ENCODE peak calls at places on chromosomes 5 and 9, in five cellular contexts. O is HCT116, S is small intestine, Z is trophoblast cell, R is sigmoid colon. L is an unnamed sample.

GRCh38 chr9:137621131-137621757 is 2.4 kb downstream of the EHMT1 start:
- DNase-seq in R (no peak), Z (peak; percentile 12), O (no peak), S (peak; percentile 63), L (no peak)

GRCh38 chr9:92482336-92482735 is at the start of gene ASPN:
- DNase-seq in O (no peak), S (no peak), Z (no peak), R (no peak), L (no peak)

GRCh38 chr5:135753990-135754389 is 80.5 kb upstream of the SLC25A48 start:
- DNase-seq in R (no peak), O (no peak), S (no peak), Z (no peak), L (no peak)

GRCh38 chr5:172603425-172603824 is 37.6 kb upstream of the NEURL1B start:
- DNase-seq in Z (peak; percentile 18), R (peak; percentile 76), O (no peak), S (no peak), L (no peak)

GRCh38 chr5:163914911-163915310 is 409.5 kb downstream of the MAT2B start:
- DNase-seq in O (no peak), Z (peak; percentile 37), S (peak; percentile 86), R (no peak), L (no peak)

GRCh38 chr9:13728917-13729811 is 449.7 kb upstream of the MPDZ start:
- DNase-seq in R (no peak), Z (peak; percentile 37), O (no peak), S (no peak), L (no peak)

GRCh38 chr5:149633671-149634350 is 52.5 kb downstream of the ARHGEF37 start:
- DNase-seq in O (no peak), S (no peak), R (peak; percentile 17), Z (no peak), L (no peak)

GRCh38 chr5:163505475-163506457 is at the start of gene MAT2B:
- DNase-seq in S (peak; percentile 96), Z (peak; percentile 96), R (peak; percentile 97), O (peak; percentile 86), L (peak; percentile 98)

GRCh38 chr9:115591584-115591984 is 473.6 kb upstream of the TNC start:
- DNase-seq in S (peak; percentile 76), R (peak; percentile 87), O (peak; percentile 84), Z (peak; percentile 93), L (peak; percentile 82)

GRCh38 chr9:83066771-83067170 is 3.8 kb upstream of the RASEF start:
- DNase-seq in O (no peak), Z (no peak), R (no peak), S (no peak), L (no peak)

GRCh38 chr9:97484134-97484533 is 17.3 kb upstream of the TMOD1 start:
- DNase-seq in O (no peak), Z (no peak), R (no peak), S (no peak), L (no peak)

GRCh38 chr5:13866792-13867191 is 77.7 kb downstream of the DNAH5 start:
- DNase-seq in R (no peak), O (no peak), S (no peak), Z (peak; percentile 70), L (peak; percentile 84)

DNA sequence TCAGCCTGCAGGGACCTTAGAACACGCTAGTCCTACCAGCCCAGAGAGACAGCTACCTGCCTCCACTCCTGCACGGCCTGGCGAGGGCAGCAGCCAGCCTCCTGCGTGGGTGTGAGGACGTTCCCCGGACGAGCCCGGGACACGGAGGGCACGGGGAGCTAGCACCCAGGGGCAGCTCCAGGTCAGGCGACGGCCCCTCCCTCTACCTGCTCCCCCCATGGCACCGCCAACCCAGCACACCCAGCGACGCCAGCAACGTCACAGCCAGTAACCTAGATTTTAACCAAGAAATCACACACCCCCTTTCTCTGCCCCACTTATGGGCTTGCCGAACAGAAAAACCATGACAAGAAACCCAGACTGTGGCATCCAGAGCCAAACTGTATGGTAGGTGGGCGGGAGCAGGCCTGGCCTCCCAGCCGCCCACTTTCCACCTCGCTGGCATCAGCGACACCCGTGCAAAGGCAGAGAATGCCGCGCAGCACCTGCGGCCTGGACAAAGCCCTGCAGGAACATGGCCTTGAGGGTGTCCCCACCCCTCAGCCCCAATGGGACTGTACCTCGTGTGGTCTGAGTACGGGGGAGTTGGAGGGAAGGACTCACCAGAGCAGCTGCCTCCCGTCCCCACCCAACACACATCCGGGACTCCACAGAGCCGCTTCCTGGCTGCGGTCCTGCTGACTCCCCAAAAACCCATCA is 47.9 kb downstream of the NACC2 start:
- DNase-seq in S (no peak), O (no peak), Z (no peak), R (peak; percentile 55), L (peak; percentile 41)
- H3K4me1 ChIP-seq in S (no peaks in the 10 kb centered on the region), O (peaks cover 7% of the 10 kb centered on the region), Z (peaks cover 11% of the 10 kb centered on the region), R (peaks cover 85% of the 10 kb centered on the region), L (no peaks in the 10 kb centered on the region)

GRCh38 chr9:133673260-133673658 is 37.1 kb downstream of the DBH start:
- DNase-seq in S (no peak), O (no peak), R (no peak), Z (no peak), L (no peak)
- H3K36me3 ChIP-seq in S (no peaks in the 10 kb centered on the region), O (no peaks in the 10 kb centered on the region), R (no peaks in the 10 kb centered on the region), Z (no peaks in the 10 kb centered on the region), L (no peaks in the 10 kb centered on the region)

DNA sequence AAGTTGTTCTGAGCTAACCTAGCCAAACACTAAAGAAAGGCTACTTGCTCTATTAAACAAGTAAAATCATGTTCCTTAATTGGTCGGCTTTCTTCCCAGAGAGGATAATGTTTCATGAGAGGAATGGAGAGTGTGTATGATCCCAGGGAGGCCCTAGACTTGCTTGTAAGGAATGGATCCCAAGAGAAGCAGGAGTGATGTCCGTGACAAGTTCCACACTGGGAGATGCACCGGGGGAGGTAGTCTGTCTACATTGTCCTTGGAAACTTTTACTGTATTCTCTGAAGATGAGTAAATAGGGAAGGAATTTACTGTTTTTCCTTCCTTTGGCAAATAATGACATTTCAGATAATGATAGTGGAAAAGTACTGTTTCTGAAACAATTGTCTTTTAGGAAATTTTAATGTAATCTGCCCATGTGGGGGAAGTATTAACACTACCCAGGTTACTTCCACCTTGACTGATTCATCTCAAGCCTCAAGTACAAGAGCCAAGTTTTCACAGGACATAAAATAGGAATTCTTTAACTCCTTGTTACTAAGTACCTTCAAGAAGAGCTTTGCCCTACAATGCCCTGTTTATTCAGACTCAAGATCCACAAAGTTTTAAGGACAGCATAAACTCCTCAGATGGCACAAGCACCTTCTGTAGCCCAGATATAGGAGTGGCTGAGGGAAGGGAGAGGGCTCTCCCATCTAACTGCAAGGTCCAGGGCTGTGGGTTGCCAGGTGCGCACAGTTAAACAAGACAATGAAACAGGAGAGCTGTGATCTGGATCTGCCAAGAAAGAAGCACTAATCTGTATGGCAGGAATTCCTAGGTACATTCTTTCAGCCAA is 152.1 kb downstream of the GNA14 start:
- DNase-seq in O (no peak), R (peak; percentile 70), Z (peak; percentile 57), S (no peak), L (no peak)
- H3K27ac ChIP-seq in O (no peak overlapping the region), R (no peak overlapping the region), Z (no peak overlapping the region), S (no peak overlapping the region), L (no peak overlapping the region)

DNA sequence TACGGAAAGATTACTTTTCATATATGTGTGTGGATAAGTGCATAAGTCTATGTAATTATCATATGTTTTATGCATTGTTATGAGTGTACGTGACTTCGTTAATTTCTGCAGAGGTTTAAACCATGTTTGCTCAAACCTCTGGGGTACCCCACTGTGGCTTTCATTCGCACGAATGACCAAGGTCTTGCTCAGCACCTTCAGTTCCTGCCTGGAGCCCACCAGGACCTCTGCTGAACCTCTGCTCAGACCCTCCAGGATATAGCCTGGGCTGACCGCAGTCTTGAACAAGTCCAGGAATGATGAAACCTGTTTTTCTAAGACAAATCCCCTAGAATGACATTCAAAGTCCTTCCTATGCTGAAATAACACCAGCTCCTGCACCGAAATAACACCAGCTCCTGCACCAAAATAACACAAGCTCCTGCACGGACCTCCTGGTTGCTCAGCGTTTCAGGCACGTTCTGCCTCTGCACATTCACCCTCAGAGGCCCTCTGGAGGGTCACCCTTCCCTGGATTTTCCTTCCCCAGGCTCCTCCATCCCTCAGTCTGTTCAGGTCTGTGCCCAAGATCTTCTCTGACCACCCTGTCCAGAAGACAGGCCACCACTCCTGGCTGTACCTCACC is 99.7 kb upstream of the BOD1 start:
- DNase-seq in Z (no peak), O (no peak), R (no peak), S (no peak), L (no peak)
- H3K4me1 ChIP-seq in Z (peaks cover 19% of the 10 kb centered on the region), O (no peaks in the 10 kb centered on the region), R (no peaks in the 10 kb centered on the region), S (no peaks in the 10 kb centered on the region), L (no peaks in the 10 kb centered on the region)

GRCh38 chr9:110056062-110056461 is 151.9 kb downstream of the C9orf152 start:
- DNase-seq in O (no peak), S (no peak), R (no peak), Z (no peak), L (no peak)
- H3K36me3 ChIP-seq in O (no peaks in the 10 kb centered on the region), S (no peaks in the 10 kb centered on the region), R (no peaks in the 10 kb centered on the region), Z (no peaks in the 10 kb centered on the region), L (no peaks in the 10 kb centered on the region)

GRCh38 chr5:81949479-81949878 is 22.3 kb upstream of the ATG10 start:
- DNase-seq in Z (no peak), O (no peak), R (no peak), S (no peak), L (no peak)
- H3K27ac ChIP-seq in Z (no peak overlapping the region), O (no peak overlapping the region), R (no peak overlapping the region), S (no peak overlapping the region), L (no peak overlapping the region)

DNA sequence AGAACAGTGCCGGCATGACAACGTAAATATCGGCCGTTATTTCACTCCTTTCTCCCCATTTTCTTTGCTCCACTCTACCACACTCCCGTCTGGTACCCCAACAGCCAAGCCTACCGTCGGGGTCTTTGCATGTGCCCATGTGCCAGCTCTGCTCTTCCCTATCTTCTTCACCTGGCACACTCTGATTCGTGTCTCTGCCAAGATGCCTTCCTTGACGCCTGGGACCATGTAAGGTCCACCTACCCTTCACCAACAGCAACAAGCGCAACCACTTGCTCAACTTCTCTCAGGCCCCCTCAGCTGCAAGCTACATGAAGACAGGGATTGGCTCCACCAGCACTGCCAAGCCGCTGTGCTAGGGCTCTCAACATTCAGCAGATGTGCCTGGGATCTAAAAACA is 4.4 kb downstream of the MGAT1 start:
- DNase-seq in S (no peak), Z (no peak), O (no peak), R (no peak), L (no peak)
- H3K4me1 ChIP-seq in S (peaks cover 25% of the 10 kb centered on the region), Z (peaks cover 36% of the 10 kb centered on the region), O (peaks cover 5% of the 10 kb centered on the region), R (peaks cover 77% of the 10 kb centered on the region), L (peaks cover 3% of the 10 kb centered on the region)

DNA sequence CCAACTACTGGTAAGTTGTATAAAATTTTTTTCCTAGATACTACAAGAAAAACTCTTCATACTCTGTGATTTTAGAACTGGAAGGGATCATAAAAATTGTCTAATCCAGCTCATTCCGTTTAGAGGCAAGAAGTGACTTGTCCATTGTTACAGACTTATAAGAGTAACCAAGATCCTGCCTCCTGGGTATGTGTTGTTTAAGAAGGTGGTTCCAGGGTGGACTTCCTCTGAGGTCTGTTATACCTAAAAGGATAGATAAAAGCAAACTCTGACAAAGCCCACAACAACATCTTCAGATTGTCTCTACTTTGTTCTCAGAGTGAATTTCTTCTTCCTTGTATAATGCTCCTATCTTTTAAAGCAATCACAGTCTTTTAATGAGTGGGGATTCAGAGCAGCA is 24.2 kb downstream of the TGFBR1 start:
- DNase-seq in S (no peak), O (no peak), R (no peak), Z (no peak), L (no peak)
- H3K36me3 ChIP-seq in S (no peaks in the 10 kb centered on the region), O (no peaks in the 10 kb centered on the region), R (peaks cover 11% of the 10 kb centered on the region), Z (peaks cover 8% of the 10 kb centered on the region), L (peaks cover 42% of the 10 kb centered on the region)

GRCh38 chr5:124647393-124647792 is 99.0 kb downstream of the ZNF608 start:
- DNase-seq in R (no peak), O (no peak), S (peak; percentile 45), Z (no peak), L (no peak)
- H3K27ac ChIP-seq in R (no peak overlapping the region), O (no peak overlapping the region), S (no peak overlapping the region), Z (no peak overlapping the region), L (no peak overlapping the region)

GRCh38 chr5:44681906-44682305 is 126.8 kb upstream of the MRPS30 start:
- DNase-seq in Z (no peak), R (no peak), O (no peak), S (no peak), L (no peak)
- H3K4me1 ChIP-seq in Z (peaks cover 6% of the 10 kb centered on the region), R (no peaks in the 10 kb centered on the region), O (no peaks in the 10 kb centered on the region), S (no peaks in the 10 kb centered on the region), L (no peaks in the 10 kb centered on the region)

L was measured in endodermal cell.